ENCODE peak calls at places on chromosomes 2 and 18, in eight cellular contexts. Z is psoas muscle, D is prostate gland, C is kidney, H is tibial nerve, R is colonic mucosa, M is cardiac muscle cell, U is pancreas. V is an unnamed sample.

GRCh38 chr2:219417374-219417773 is 803 bp upstream of the DES start:
- DNase-seq in Z (peak; percentile 72), D (no peak), C (no peak), H (no peak), R (no peak), M (no peak), U (no peak), V (no peak)

GRCh38 chr2:234422242-234422641 is 74.6 kb downstream of the ARL4C start:
- DNase-seq in Z (no peak), D (no peak), C (no peak), H (no peak), R (no peak), M (peak; percentile 84), U (no peak), V (no peak)

GRCh38 chr2:219298759-219299371 is 10.3 kb downstream of the PTPRN start:
- DNase-seq in Z (peak; percentile 82), D (peak; percentile 85), C (peak; percentile 93), H (peak; percentile 97), R (peak; percentile 93), M (peak; percentile 86), U (peak; percentile 81), V (peak; percentile 86)

GRCh38 chr2:33786881-33787280 is 187.8 kb upstream of the FAM98A start:
- DNase-seq in Z (no peak), D (no peak), C (no peak), H (no peak), R (no peak), M (no peak), U (no peak), V (no peak)

GRCh38 chr2:160687629-160688028 is 194.0 kb upstream of the RBMS1 start:
- DNase-seq in Z (no peak), D (no peak), C (no peak), H (no peak), R (no peak), M (no peak), U (no peak), V (no peak)

GRCh38 chr2:240429341-240429871 is 6.1 kb upstream of the GPC1 start:
- DNase-seq in Z (no peak), D (no peak), C (peak; percentile 30), H (no peak), R (no peak), M (no peak), U (no peak), V (no peak)

GRCh38 chr2:159744363-159744762 is 32.1 kb downstream of the MARCHF7 start:
- DNase-seq in Z (no peak), D (no peak), C (no peak), H (no peak), R (no peak), M (peak; percentile 88), U (no peak), V (no peak)

GRCh38 chr2:29747786-29748470 is 173.5 kb downstream of the ALK start:
- DNase-seq in Z (no peak), D (no peak), C (no peak), H (no peak), R (no peak), M (peak; percentile 7), U (no peak), V (peak; percentile 47)

GRCh38 chr2:203787954-203788353 is 79.6 kb upstream of the CTLA4 start:
- DNase-seq in Z (no peak), D (no peak), C (no peak), H (no peak), R (no peak), M (no peak), U (no peak), V (no peak)

GRCh38 chr2:39419282-39420223 is 17.5 kb downstream of the MAP4K3 start:
- DNase-seq in Z (no peak), D (no peak), C (no peak), H (no peak), R (no peak), M (peak; percentile 11), U (no peak), V (no peak)

GRCh38 chr2:124112966-124113365 is 87.9 kb downstream of the CNTNAP5 start:
- DNase-seq in Z (no peak), D (no peak), C (no peak), H (no peak), R (no peak), M (peak; percentile 84), U (no peak), V (no peak)

GRCh38 chr18:47615043-47615442 is 315.4 kb downstream of the SMAD2 start:
- DNase-seq in Z (no peak), D (no peak), C (no peak), H (no peak), R (no peak), M (no peak), U (no peak), V (no peak)

GRCh38 chr2:158936978-158937377 is 31.5 kb upstream of the TANC1 start:
- DNase-seq in Z (no peak), D (no peak), C (no peak), H (no peak), R (no peak), M (peak; percentile 92), U (no peak), V (peak; percentile 22)

GRCh38 chr2:219034823-219035222 is 6.5 kb downstream of the CFAP65 start:
- DNase-seq in Z (no peak), D (no peak), C (no peak), H (no peak), R (no peak), M (no peak), U (no peak), V (no peak)

GRCh38 chr2:198476007-198476406 is 671.6 kb downstream of the PLCL1 start:
- DNase-seq in Z (no peak), D (no peak), C (no peak), H (no peak), R (no peak), M (no peak), U (no peak), V (no peak)

GRCh38 chr18:10404148-10404547 is 50.3 kb upstream of the APCDD1 start:
- DNase-seq in Z (no peak), D (no peak), C (no peak), H (no peak), R (no peak), M (no peak), U (no peak), V (no peak)

GRCh38 chr2:70964596-70965386 is 13.6 kb upstream of the ANKRD53 start:
- DNase-seq in Z (peak; percentile 78), D (peak; percentile 64), C (no peak), H (peak; percentile 66), R (peak; percentile 73), M (peak; percentile 72), U (peak; percentile 13), V (peak; percentile 62)

GRCh38 chr18:741931-742512 is 29.6 kb upstream of the ENOSF1 start:
- DNase-seq in Z (no peak), D (no peak), C (no peak), H (no peak), R (no peak), M (peak; percentile 69), U (no peak), V (no peak)

GRCh38 chr18:69261436-69261835 is 139.3 kb upstream of the DOK6 start:
- DNase-seq in Z (no peak), D (no peak), C (no peak), H (no peak), R (no peak), M (no peak), U (no peak), V (no peak)

GRCh38 chr2:157364257-157364974 is 38.8 kb upstream of the ERMN start:
- DNase-seq in Z (no peak), D (no peak), C (no peak), H (no peak), R (no peak), M (no peak), U (no peak), V (no peak)

GRCh38 chr2:22521620-22522019 is 863.4 kb upstream of the KLHL29 start:
- DNase-seq in Z (no peak), D (no peak), C (no peak), H (no peak), R (no peak), M (no peak), U (no peak), V (no peak)

GRCh38 chr2:101014264-101014857 is 12.3 kb downstream of the RPL31 start:
- DNase-seq in Z (no peak), D (no peak), C (no peak), H (no peak), R (no peak), M (no peak), U (no peak), V (no peak)

GRCh38 chr2:142131016-142131714 is at the start of gene LRP1B:
- DNase-seq in Z (no peak), D (no peak), C (no peak), H (peak; percentile 5), R (no peak), M (peak; percentile 62), U (no peak), V (peak; percentile 49)

GRCh38 chr18:48290162-48290926 is 118.8 kb downstream of the ZBTB7C start:
- DNase-seq in Z (no peak), D (no peak), C (no peak), H (no peak), R (peak; percentile 3), M (no peak), U (no peak), V (no peak)

GRCh38 chr2:3503046-3503445 is 16.3 kb downstream of the ADI1 start:
- DNase-seq in Z (no peak), D (no peak), C (no peak), H (no peak), R (no peak), M (no peak), U (no peak), V (no peak)
- H3K36me3 ChIP-seq in Z (peaks cover 66% of the 10 kb centered on the region), D (peaks cover 2% of the 10 kb centered on the region), C (peaks cover 61% of the 10 kb centered on the region), H (peaks cover 83% of the 10 kb centered on the region), R (no peaks in the 10 kb centered on the region), M (peaks cover 2% of the 10 kb centered on the region), U (no peaks in the 10 kb centered on the region), V (peaks cover 19% of the 10 kb centered on the region)

GRCh38 chr2:54638103-54638502 is 85.4 kb upstream of the EML6 start:
- DNase-seq in Z (no peak), D (no peak), C (no peak), H (no peak), R (no peak), M (no peak), U (no peak), V (no peak)
- TF ChIP-seq CTCF in Z (no peak), D (no peak), C (no peak), H (no peak), R (no peak), M (no peak), U (no peak), V (no peak)

DNA sequence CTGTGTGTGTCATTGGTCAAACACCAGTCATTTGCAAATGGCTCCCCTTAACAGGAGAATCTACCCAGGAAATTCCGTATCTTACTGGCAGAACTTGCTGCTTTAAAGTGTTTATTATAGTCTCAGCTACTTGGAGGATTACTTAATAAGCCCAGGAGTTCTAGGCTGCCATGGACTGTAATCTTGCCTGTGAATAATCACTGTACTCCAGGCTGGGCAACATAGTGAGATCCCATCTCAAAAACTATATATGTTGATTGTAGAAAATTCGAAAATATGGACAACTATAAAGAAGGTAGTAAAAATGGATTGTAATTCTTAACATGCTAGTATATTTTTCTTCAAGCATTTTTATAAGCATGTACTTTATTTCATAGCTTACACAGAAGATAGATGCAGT is 4.5 kb downstream of the ATIC start:
- DNase-seq in Z (no peak), D (no peak), C (no peak), H (no peak), R (no peak), M (no peak), U (no peak), V (no peak)
- H3K36me3 ChIP-seq in Z (peaks cover 74% of the 10 kb centered on the region), D (no peaks in the 10 kb centered on the region), C (peaks cover 14% of the 10 kb centered on the region), H (peaks cover 55% of the 10 kb centered on the region), R (no peaks in the 10 kb centered on the region), M (peaks cover 12% of the 10 kb centered on the region), U (no peaks in the 10 kb centered on the region), V (peaks cover 20% of the 10 kb centered on the region)

GRCh38 chr2:216215991-216216390 is 106.8 kb downstream of the XRCC5 start:
- DNase-seq in Z (no peak), D (no peak), C (no peak), H (no peak), R (no peak), M (peak; percentile 24), U (no peak), V (peak; percentile 20)
- TF ChIP-seq CTCF in Z (no peak), D (no peak), C (no peak), H (no peak), R (no peak), M (peak; percentile 25), U (no peak), V (peak; percentile 42)